ENCODE peak calls at places on chromosomes 7 and 10, in ten cellular contexts. One of them, this sample, is unnamed.
A peak's percentile ranks its signal among the peaks of the same experiment; 100 is the strongest.

GRCh38 chr10:60390224-60390626 is 550 bp upstream of the ANK3 start:
- DNase-seq in CD8-positive, alpha-beta T cell: no peak
- DNase-seq in NCI-H1092 treated with DMSO at 0.1 percent for 48 hours: no peak
- DNase-seq in pancreas: no peak
- DNase-seq in DMS53: no peak
- DNase-seq in LHCN-M2: peak; percentile 25
- DNase-seq in NCI-H1105: no peak
- DNase-seq in activated T-cell treated with anti-CD3 and anti-CD28 coated beads, Interleukin-2, amount 50 U/mL, for 72 hours: no peak
- DNase-seq in NB4: no peak
- DNase-seq in iris pigment epithelial cell: peak; percentile 77
- DNase-seq in this sample: no peak

GRCh38 chr10:13001041-13001886 is at the start of gene CCDC3:
- DNase-seq in CD8-positive, alpha-beta T cell: no peak
- DNase-seq in NB4: peak; percentile 63
- DNase-seq in pancreas: peak; percentile 75
- DNase-seq in NCI-H1105: no peak
- DNase-seq in activated T-cell treated with anti-CD3 and anti-CD28 coated beads, Interleukin-2, amount 50 U/mL, for 72 hours: peak; percentile 32
- DNase-seq in DMS53: peak; percentile 57
- DNase-seq in LHCN-M2: peak; percentile 13
- DNase-seq in iris pigment epithelial cell: no peak
- DNase-seq in NCI-H1092 treated with DMSO at 0.1 percent for 48 hours: peak; percentile 8
- DNase-seq in this sample: no peak

GRCh38 chr7:73971315-73971700 is 56.7 kb upstream of the ELN start:
- DNase-seq in NB4: peak; percentile 26
- DNase-seq in CD8-positive, alpha-beta T cell: no peak
- DNase-seq in LHCN-M2: no peak
- DNase-seq in NCI-H1105: no peak
- DNase-seq in pancreas: no peak
- DNase-seq in iris pigment epithelial cell: no peak
- DNase-seq in DMS53: no peak
- DNase-seq in NCI-H1092 treated with DMSO at 0.1 percent for 48 hours: no peak
- DNase-seq in activated T-cell treated with anti-CD3 and anti-CD28 coated beads, Interleukin-2, amount 50 U/mL, for 72 hours: no peak
- DNase-seq in this sample: no peak

GRCh38 chr10:97714401-97715258 is 1.1 kb downstream of the MARVELD1 start:
- DNase-seq in NCI-H1092 treated with DMSO at 0.1 percent for 48 hours: no peak
- DNase-seq in DMS53: peak; percentile 85
- DNase-seq in NB4: peak; percentile 95
- DNase-seq in pancreas: peak; percentile 78
- DNase-seq in NCI-H1105: peak; percentile 18
- DNase-seq in CD8-positive, alpha-beta T cell: no peak
- DNase-seq in LHCN-M2: peak; percentile 69
- DNase-seq in activated T-cell treated with anti-CD3 and anti-CD28 coated beads, Interleukin-2, amount 50 U/mL, for 72 hours: no peak
- DNase-seq in iris pigment epithelial cell: peak; percentile 82
- DNase-seq in this sample: no peak

GRCh38 chr10:73742454-73742734 is 1.8 kb upstream of the SEC24C start:
- DNase-seq in LHCN-M2: no peak
- DNase-seq in DMS53: no peak
- DNase-seq in CD8-positive, alpha-beta T cell: no peak
- DNase-seq in NCI-H1092 treated with DMSO at 0.1 percent for 48 hours: no peak
- DNase-seq in pancreas: no peak
- DNase-seq in iris pigment epithelial cell: no peak
- DNase-seq in NCI-H1105: no peak
- DNase-seq in NB4: no peak
- DNase-seq in activated T-cell treated with anti-CD3 and anti-CD28 coated beads, Interleukin-2, amount 50 U/mL, for 72 hours: no peak
- DNase-seq in this sample: no peak

GRCh38 chr7:11060883-11061282 is 87.2 kb downstream of the PHF14 start:
- DNase-seq in CD8-positive, alpha-beta T cell: no peak
- DNase-seq in pancreas: no peak
- DNase-seq in iris pigment epithelial cell: no peak
- DNase-seq in NCI-H1092 treated with DMSO at 0.1 percent for 48 hours: no peak
- DNase-seq in NCI-H1105: no peak
- DNase-seq in LHCN-M2: peak; percentile 15
- DNase-seq in DMS53: no peak
- DNase-seq in activated T-cell treated with anti-CD3 and anti-CD28 coated beads, Interleukin-2, amount 50 U/mL, for 72 hours: no peak
- DNase-seq in NB4: no peak
- DNase-seq in this sample: no peak

GRCh38 chr10:50561266-50561665 is 62.5 kb downstream of the SGMS1 start:
- DNase-seq in activated T-cell treated with anti-CD3 and anti-CD28 coated beads, Interleukin-2, amount 50 U/mL, for 72 hours: no peak
- DNase-seq in NCI-H1092 treated with DMSO at 0.1 percent for 48 hours: peak; percentile 11
- DNase-seq in LHCN-M2: peak; percentile 33
- DNase-seq in DMS53: no peak
- DNase-seq in pancreas: no peak
- DNase-seq in CD8-positive, alpha-beta T cell: no peak
- DNase-seq in iris pigment epithelial cell: peak; percentile 98
- DNase-seq in NB4: no peak
- DNase-seq in NCI-H1105: no peak
- DNase-seq in this sample: no peak

GRCh38 chr7:74584160-74584954 is 73.2 kb upstream of the GTF2I start:
- DNase-seq in iris pigment epithelial cell: no peak
- DNase-seq in pancreas: no peak
- DNase-seq in DMS53: peak; percentile 28
- DNase-seq in CD8-positive, alpha-beta T cell: no peak
- DNase-seq in NCI-H1092 treated with DMSO at 0.1 percent for 48 hours: no peak
- DNase-seq in LHCN-M2: no peak
- DNase-seq in NCI-H1105: no peak
- DNase-seq in NB4: peak; percentile 44
- DNase-seq in activated T-cell treated with anti-CD3 and anti-CD28 coated beads, Interleukin-2, amount 50 U/mL, for 72 hours: no peak
- DNase-seq in this sample: no peak

GRCh38 chr7:137395425-137395824 is 51.9 kb upstream of the PTN start:
- DNase-seq in NB4: no peak
- DNase-seq in pancreas: peak; percentile 55
- DNase-seq in iris pigment epithelial cell: no peak
- DNase-seq in CD8-positive, alpha-beta T cell: no peak
- DNase-seq in NCI-H1105: peak; percentile 85
- DNase-seq in activated T-cell treated with anti-CD3 and anti-CD28 coated beads, Interleukin-2, amount 50 U/mL, for 72 hours: no peak
- DNase-seq in LHCN-M2: no peak
- DNase-seq in NCI-H1092 treated with DMSO at 0.1 percent for 48 hours: peak; percentile 96
- DNase-seq in DMS53: peak; percentile 25
- DNase-seq in this sample: peak; percentile 81

GRCh38 chr10:3126741-3127342 is 45.7 kb downstream of the PITRM1 start:
- DNase-seq in NCI-H1092 treated with DMSO at 0.1 percent for 48 hours: peak; percentile 92
- DNase-seq in NCI-H1105: peak; percentile 73
- DNase-seq in LHCN-M2: no peak
- DNase-seq in DMS53: peak; percentile 94
- DNase-seq in CD8-positive, alpha-beta T cell: no peak
- DNase-seq in iris pigment epithelial cell: no peak
- DNase-seq in NB4: no peak
- DNase-seq in activated T-cell treated with anti-CD3 and anti-CD28 coated beads, Interleukin-2, amount 50 U/mL, for 72 hours: no peak
- DNase-seq in pancreas: peak; percentile 81
- DNase-seq in this sample: peak; percentile 81